ENCODE peak calls at places on chromosomes 1 and 21, in six cellular contexts. V, Z, K, J, G and M are unnamed samples.

GRCh38 chr1:46941135-46941694 is at the start of gene CYP4A11:
- DNase-seq in J (no peak), Z (no peak), K (no peak), V (no peak), G (no peak), M (no peak)

GRCh38 chr21:38376235-38376634 is 119.4 kb downstream of the KCNJ15 start:
- DNase-seq in Z (no peak), V (no peak), K (no peak), J (no peak), G (peak; percentile 81), M (peak; percentile 54)

GRCh38 chr1:59699227-59699847 is 115.4 kb upstream of the HOOK1 start:
- DNase-seq in K (peak; percentile 69), V (peak; percentile 18), Z (peak; percentile 50), G (peak; percentile 76), J (peak; percentile 61), M (no peak)

GRCh38 chr1:223230161-223230881 is 87.3 kb upstream of the TLR5 start:
- DNase-seq in J (no peak), K (peak; percentile 75), Z (no peak), V (no peak), G (no peak), M (no peak)

GRCh38 chr1:204123376-204123775 is 28.5 kb downstream of the ETNK2 start:
- DNase-seq in G (no peak), V (no peak), K (no peak), Z (no peak), J (peak; percentile 58), M (no peak)

GRCh38 chr1:220887202-220887867 is 8.1 kb downstream of the HLX start:
- DNase-seq in K (no peak), Z (no peak), J (no peak), V (no peak), G (no peak), M (no peak)

GRCh38 chr1:211258310-211258755 is 833 bp upstream of the RCOR3 start:
- DNase-seq in J (peak; percentile 80), K (peak; percentile 82), V (peak; percentile 53), Z (peak; percentile 70), G (peak; percentile 49), M (peak; percentile 89)

GRCh38 chr21:41673071-41673470 is 93.8 kb downstream of the RIPK4 start:
- DNase-seq in J (no peak), V (no peak), G (no peak), K (no peak), Z (no peak), M (no peak)

GRCh38 chr1:242523968-242524570 is 428 bp downstream of the PLD5 start:
- DNase-seq in K (peak; percentile 26), V (no peak), G (peak; percentile 9), J (no peak), Z (peak; percentile 30), M (peak; percentile 44)

GRCh38 chr1:205613854-205614412 is 17.9 kb downstream of the ELK4 start:
- DNase-seq in K (no peak), G (no peak), V (no peak), Z (no peak), J (no peak), M (no peak)

GRCh38 chr1:16122916-16123315 is 33.0 kb downstream of the EPHA2 start:
- DNase-seq in G (no peak), V (peak; percentile 59), K (peak; percentile 76), J (peak; percentile 8), Z (peak; percentile 60), M (peak; percentile 88)

GRCh38 chr1:205319081-205320018 is 2.2 kb downstream of the NUAK2 start:
- DNase-seq in K (peak; percentile 78), V (peak; percentile 13), G (peak; percentile 86), J (no peak), Z (no peak), M (peak; percentile 86)

GRCh38 chr21:46455575-46456385 is 2.9 kb upstream of the DIP2A start:
- DNase-seq in V (no peak), K (peak; percentile 27), Z (no peak), J (no peak), G (peak; percentile 97), M (no peak)

GRCh38 chr1:180123463-180123936 is 31.2 kb upstream of the QSOX1 start:
- DNase-seq in G (no peak), K (peak; percentile 45), V (no peak), J (no peak), Z (no peak), M (no peak)

GRCh38 chr1:162580315-162580714 is 18.8 kb downstream of the UAP1 start:
- DNase-seq in G (no peak), J (no peak), V (no peak), K (no peak), Z (no peak), M (no peak)

GRCh38 chr21:36859744-36860501 is 106.5 kb downstream of the HLCS start:
- DNase-seq in Z (peak; percentile 36), V (peak; percentile 22), K (peak; percentile 29), J (peak; percentile 49), G (peak; percentile 78), M (peak; percentile 83)

GRCh38 chr1:38576241-38576640 is 283.3 kb downstream of the RRAGC start:
- DNase-seq in K (no peak), J (no peak), V (no peak), Z (no peak), G (no peak), M (no peak)

GRCh38 chr1:167723707-167724323 is 2.0 kb downstream of the MPZL1 start:
- DNase-seq in Z (no peak), V (no peak), J (no peak), K (no peak), G (no peak), M (no peak)